ENCODE peak calls at places on chromosomes 3 and 15, in four cellular contexts. One of them, this sample, is unnamed.

GRCh38 chr15:62928996-62929350 is 113.6 kb upstream of the TPM1 start:
- DNase-seq in RWPE2: peak
- DNase-seq in NCI-H1417: no peak
- DNase-seq in stimulated activated CD4-positive, alpha-beta T cell treated with anti-CD3 and anti-CD28 coated beads, Interleukin-1b, Interleukin-23, amount 100 ng/mL, for 24 hours: no peak
- DNase-seq in this sample: no peak

GRCh38 chr3:195061756-195062655 is 209.0 kb downstream of the XXYLT1 start:
- DNase-seq in RWPE2: peak
- DNase-seq in NCI-H1417: no peak
- DNase-seq in stimulated activated CD4-positive, alpha-beta T cell treated with anti-CD3 and anti-CD28 coated beads, Interleukin-1b, Interleukin-23, amount 100 ng/mL, for 24 hours: no peak
- DNase-seq in this sample: peak

GRCh38 chr15:81752974-81753373 is 292.8 kb downstream of the MEX3B start:
- DNase-seq in RWPE2: no peak
- DNase-seq in NCI-H1417: no peak
- DNase-seq in stimulated activated CD4-positive, alpha-beta T cell treated with anti-CD3 and anti-CD28 coated beads, Interleukin-1b, Interleukin-23, amount 100 ng/mL, for 24 hours: no peak
- DNase-seq in this sample: no peak

GRCh38 chr15:78315686-78316085 is 16.3 kb upstream of the SKIC8 start:
- DNase-seq in RWPE2: no peak
- DNase-seq in NCI-H1417: no peak
- DNase-seq in stimulated activated CD4-positive, alpha-beta T cell treated with anti-CD3 and anti-CD28 coated beads, Interleukin-1b, Interleukin-23, amount 100 ng/mL, for 24 hours: no peak
- DNase-seq in this sample: peak

GRCh38 chr3:140595295-140595694 is 82.6 kb upstream of the TRIM42 start:
- DNase-seq in RWPE2: no peak
- DNase-seq in NCI-H1417: no peak
- DNase-seq in stimulated activated CD4-positive, alpha-beta T cell treated with anti-CD3 and anti-CD28 coated beads, Interleukin-1b, Interleukin-23, amount 100 ng/mL, for 24 hours: no peak
- DNase-seq in this sample: no peak

GRCh38 chr3:15667484-15667883 is 65.9 kb downstream of the BTD start:
- DNase-seq in RWPE2: no peak
- DNase-seq in NCI-H1417: no peak
- DNase-seq in stimulated activated CD4-positive, alpha-beta T cell treated with anti-CD3 and anti-CD28 coated beads, Interleukin-1b, Interleukin-23, amount 100 ng/mL, for 24 hours: no peak
- DNase-seq in this sample: no peak

GRCh38 chr15:99616773-99617342 is 51.1 kb downstream of the MEF2A start:
- DNase-seq in RWPE2: no peak
- DNase-seq in NCI-H1417: no peak
- DNase-seq in stimulated activated CD4-positive, alpha-beta T cell treated with anti-CD3 and anti-CD28 coated beads, Interleukin-1b, Interleukin-23, amount 100 ng/mL, for 24 hours: no peak
- DNase-seq in this sample: no peak

GRCh38 chr15:90539789-90540188 is 10.1 kb downstream of the CRTC3 start:
- DNase-seq in RWPE2: no peak
- DNase-seq in NCI-H1417: no peak
- DNase-seq in stimulated activated CD4-positive, alpha-beta T cell treated with anti-CD3 and anti-CD28 coated beads, Interleukin-1b, Interleukin-23, amount 100 ng/mL, for 24 hours: peak
- DNase-seq in this sample: no peak

GRCh38 chr3:131020122-131020693 is 6.4 kb downstream of the ASTE1 start:
- DNase-seq in RWPE2: no peak
- DNase-seq in NCI-H1417: no peak
- DNase-seq in stimulated activated CD4-positive, alpha-beta T cell treated with anti-CD3 and anti-CD28 coated beads, Interleukin-1b, Interleukin-23, amount 100 ng/mL, for 24 hours: no peak
- DNase-seq in this sample: no peak

GRCh38 chr3:43709022-43709421 is 18.3 kb downstream of the ABHD5 start:
- DNase-seq in RWPE2: no peak
- DNase-seq in NCI-H1417: no peak
- DNase-seq in stimulated activated CD4-positive, alpha-beta T cell treated with anti-CD3 and anti-CD28 coated beads, Interleukin-1b, Interleukin-23, amount 100 ng/mL, for 24 hours: no peak
- DNase-seq in this sample: no peak

GRCh38 chr3:107217161-107217560 is 160.1 kb upstream of the CCDC54 start:
- DNase-seq in RWPE2: peak
- DNase-seq in NCI-H1417: no peak
- DNase-seq in stimulated activated CD4-positive, alpha-beta T cell treated with anti-CD3 and anti-CD28 coated beads, Interleukin-1b, Interleukin-23, amount 100 ng/mL, for 24 hours: no peak
- DNase-seq in this sample: no peak

GRCh38 chr15:101167791-101168462 is 83.9 kb downstream of the CHSY1 start:
- DNase-seq in RWPE2: peak
- DNase-seq in NCI-H1417: no peak
- DNase-seq in stimulated activated CD4-positive, alpha-beta T cell treated with anti-CD3 and anti-CD28 coated beads, Interleukin-1b, Interleukin-23, amount 100 ng/mL, for 24 hours: peak
- DNase-seq in this sample: peak

GRCh38 chr15:90062023-90062728 is 40.1 kb downstream of the IDH2 start:
- DNase-seq in RWPE2: peak
- DNase-seq in NCI-H1417: peak
- DNase-seq in stimulated activated CD4-positive, alpha-beta T cell treated with anti-CD3 and anti-CD28 coated beads, Interleukin-1b, Interleukin-23, amount 100 ng/mL, for 24 hours: peak
- DNase-seq in this sample: peak

GRCh38 chr15:73357999-73358665 is 10.6 kb downstream of the HCN4 start:
- DNase-seq in RWPE2: no peak
- DNase-seq in NCI-H1417: no peak
- DNase-seq in stimulated activated CD4-positive, alpha-beta T cell treated with anti-CD3 and anti-CD28 coated beads, Interleukin-1b, Interleukin-23, amount 100 ng/mL, for 24 hours: no peak
- DNase-seq in this sample: no peak

GRCh38 chr3:27508421-27508820 is 24.2 kb upstream of the SLC4A7 start:
- DNase-seq in RWPE2: no peak
- DNase-seq in NCI-H1417: no peak
- DNase-seq in stimulated activated CD4-positive, alpha-beta T cell treated with anti-CD3 and anti-CD28 coated beads, Interleukin-1b, Interleukin-23, amount 100 ng/mL, for 24 hours: no peak
- DNase-seq in this sample: no peak

GRCh38 chr15:79049416-79049815 is 41.2 kb downstream of the RASGRF1 start:
- DNase-seq in RWPE2: no peak
- DNase-seq in NCI-H1417: no peak
- DNase-seq in stimulated activated CD4-positive, alpha-beta T cell treated with anti-CD3 and anti-CD28 coated beads, Interleukin-1b, Interleukin-23, amount 100 ng/mL, for 24 hours: no peak
- DNase-seq in this sample: no peak

This sample was measured in kidney.